ENCODE peak calls at places on chromosomes 4 and X, in seven cellular contexts. H is CD8-positive, alpha-beta T cell; R is cardiac muscle cell; L is HFFc6; C is body of pancreas; J is GM10248; U is dorsolateral prefrontal cortex. K is an unnamed sample.

GRCh38 chrX:121389976-121390709 is 342.7 kb downstream of the GLUD2 start:
- DNase-seq in H (no peak), L (no peak), U (no peak), C (no peak), J (no peak), R (no peak), K (no peak)

GRCh38 chr4:151340751-151341385 is 15.5 kb upstream of the SH3D19 start:
- DNase-seq in R (no peak), U (no peak), C (no peak), L (peak), H (no peak), J (no peak), K (no peak)

GRCh38 chr4:170089274-170089742 is 448 bp downstream of the AADAT start:
- DNase-seq in R (peak), C (peak), J (peak), H (no peak), L (peak), U (peak), K (no peak)

GRCh38 chr4:26023191-26023972 is 109.4 kb downstream of the SMIM20 start:
- DNase-seq in H (no peak), L (peak), U (no peak), J (no peak), R (no peak), C (no peak), K (no peak)

GRCh38 chrX:30887721-30888120 is 1.3 kb downstream of the TAB3 start:
- DNase-seq in U (no peak), R (no peak), C (no peak), J (no peak), H (no peak), L (no peak), K (no peak)

GRCh38 chr4:47427936-47428335 is 35.6 kb downstream of the COMMD8 start:
- DNase-seq in J (no peak), R (peak), H (no peak), U (no peak), C (no peak), L (no peak), K (no peak)

GRCh38 chr4:112881842-112882241 is 167.6 kb upstream of the ANK2 start:
- DNase-seq in J (no peak), C (no peak), U (peak), H (no peak), R (peak), L (no peak), K (no peak)

GRCh38 chr4:5969336-5969735 is 48.9 kb downstream of the C4orf50 start:
- DNase-seq in L (no peak), H (no peak), J (no peak), R (no peak), C (no peak), U (no peak), K (no peak)

GRCh38 chr4:124105212-124105611 is 607.3 kb downstream of the ANKRD50 start:
- DNase-seq in H (no peak), L (no peak), R (peak), J (no peak), U (no peak), C (no peak), K (no peak)

GRCh38 chr4:123939621-123940020 is 543.0 kb downstream of the SPRY1 start:
- DNase-seq in L (peak), C (no peak), J (no peak), R (peak), U (no peak), H (no peak), K (no peak)

GRCh38 chr4:175776217-175776616 is 35.8 kb downstream of the GPM6A start:
- DNase-seq in H (no peak), U (no peak), C (no peak), J (no peak), L (no peak), R (no peak), K (no peak)

GRCh38 chr4:70754470-70754869 is 32.7 kb downstream of the RUFY3 start:
- DNase-seq in L (no peak), J (peak), U (no peak), C (no peak), H (no peak), R (no peak), K (no peak)

GRCh38 chrX:39619182-39620009 is 478.4 kb downstream of the BCOR start:
- DNase-seq in U (no peak), H (no peak), C (peak), L (no peak), J (no peak), R (peak), K (no peak)

GRCh38 chr4:3873446-3874415 is 107.5 kb downstream of the ADRA2C start:
- DNase-seq in J (no peak), H (no peak), L (no peak), C (no peak), R (no peak), U (no peak), K (no peak)

GRCh38 chr4:110344165-110344564 is 131.8 kb upstream of the ENPEP start:
- DNase-seq in R (peak), H (no peak), U (no peak), J (no peak), L (no peak), C (no peak), K (no peak)

GRCh38 chrX:74220277-74220676 is 83.7 kb upstream of the ZCCHC13 start:
- DNase-seq in C (no peak), R (no peak), L (no peak), J (no peak), H (no peak), U (no peak), K (no peak)

GRCh38 chr4:15162465-15163283 is 160.4 kb downstream of the CPEB2 start:
- DNase-seq in C (no peak), L (peak), H (no peak), R (peak), U (no peak), J (peak), K (no peak)

GRCh38 chr4:115763051-115763450 is 649.6 kb upstream of the NDST4 start:
- DNase-seq in C (no peak), J (no peak), L (no peak), U (no peak), H (no peak), R (no peak), K (no peak)

GRCh38 chr4:76012388-76012801 is 5.1 kb upstream of the CXCL9 start:
- DNase-seq in C (no peak), U (no peak), R (peak), L (peak), J (no peak), H (no peak), K (no peak)

GRCh38 chr4:109332926-109333464 is 30.5 kb upstream of the COL25A1 start:
- DNase-seq in H (no peak), R (peak), C (no peak), J (no peak), U (no peak), L (no peak), K (no peak)
- TF ChIP-seq CTCF in H (no peak), R (peak), C (no peak), J (peak), U (no peak), L (peak), K (no peak)

GRCh38 chr4:89100853-89101252 is 10.5 kb upstream of the TIGD2 start:
- DNase-seq in U (no peak), C (no peak), J (no peak), L (no peak), R (no peak), H (no peak), K (no peak)
- TF ChIP-seq CTCF in U (no peak), C (no peak), J (no peak), L (no peak), R (no peak), H (no peak), K (no peak)

GRCh38 chr4:63464393-63464792 is 944.9 kb downstream of the TECRL start:
- DNase-seq in J (no peak), C (no peak), U (no peak), H (no peak), R (no peak), L (no peak), K (no peak)
- TF ChIP-seq CTCF in J (no peak), C (no peak), U (no peak), H (no peak), R (no peak), L (no peak), K (no peak)

GRCh38 chr4:98626350-98626749 is 32.1 kb downstream of the TSPAN5 start:
- DNase-seq in C (no peak), U (no peak), H (no peak), J (no peak), L (peak), R (peak), K (no peak)
- TF ChIP-seq CTCF in C (no peak), U (no peak), H (no peak), J (no peak), L (peak), R (peak), K (no peak)

GRCh38 chrX:131405497-131405896 is 116.4 kb upstream of the IGSF1 start:
- DNase-seq in R (no peak), J (no peak), H (no peak), U (no peak), L (no peak), C (no peak), K (no peak)
- TF ChIP-seq CTCF in R (no peak), J (no peak), H (no peak), U (no peak), L (peak), C (no peak), K (no peak)

DNA sequence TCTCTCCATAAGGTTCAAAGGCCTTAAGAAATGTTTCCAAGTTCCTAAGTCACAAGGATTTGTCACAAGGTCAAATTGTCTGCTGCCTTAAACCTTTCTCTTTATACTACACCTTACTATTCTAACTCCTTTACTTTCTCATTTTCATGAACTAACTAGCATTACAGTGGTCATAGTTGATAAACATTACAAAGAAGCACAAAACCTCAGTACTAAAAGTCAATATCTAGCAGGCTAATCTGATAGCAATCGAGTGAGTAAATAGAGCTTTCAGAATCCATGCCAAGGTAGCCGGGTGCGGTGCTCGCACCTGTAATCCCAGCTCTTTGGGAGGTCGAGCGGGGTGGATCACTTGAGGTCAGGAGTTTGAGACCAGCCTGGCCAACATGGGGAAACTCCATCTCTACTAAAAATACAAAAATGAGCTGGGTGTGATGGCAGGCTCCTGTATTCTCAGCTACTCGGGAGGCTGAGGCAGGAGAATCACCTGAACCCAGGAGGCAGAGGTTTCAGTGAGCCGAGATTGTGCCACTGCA is 510.0 kb downstream of the GBA3 start:
- DNase-seq in H (no peak), J (no peak), L (no peak), R (no peak), U (no peak), C (no peak), K (no peak)
- TF ChIP-seq CTCF in H (no peak), J (no peak), L (no peak), R (no peak), U (no peak), C (no peak), K (no peak)